ENCODE peak calls at places on chromosomes 2 and 18, in seven cellular contexts. One of them, this sample, is unnamed.

GRCh38 chr18:23115683-23116096 is 19.6 kb upstream of the CABLES1 start:
- DNase-seq in SK-N-SH: no peak
- DNase-seq in A549: peak
- DNase-seq in WTC11: no peak
- DNase-seq in K562: no peak
- DNase-seq in IMR-90: peak
- DNase-seq in HepG2: peak
- DNase-seq in this sample: no peak

GRCh38 chr2:228876296-228876695 is 394.8 kb downstream of the PID1 start:
- DNase-seq in SK-N-SH: no peak
- DNase-seq in IMR-90: no peak
- DNase-seq in K562: no peak
- DNase-seq in WTC11: no peak
- DNase-seq in A549: no peak
- DNase-seq in HepG2: no peak
- DNase-seq in this sample: no peak

GRCh38 chr2:43228782-43229659 is 2.6 kb upstream of the ZFP36L2 start:
- DNase-seq in HepG2: no peak
- DNase-seq in WTC11: no peak
- DNase-seq in K562: no peak
- DNase-seq in A549: no peak
- DNase-seq in SK-N-SH: no peak
- DNase-seq in IMR-90: no peak
- DNase-seq in this sample: no peak

GRCh38 chr2:148507970-148508369 is 136.6 kb upstream of the EPC2 start:
- DNase-seq in SK-N-SH: no peak
- DNase-seq in HepG2: no peak
- DNase-seq in WTC11: no peak
- DNase-seq in A549: no peak
- DNase-seq in IMR-90: no peak
- DNase-seq in K562: no peak
- DNase-seq in this sample: no peak

GRCh38 chr2:3238951-3239841 is 138.4 kb downstream of the EIPR1 start:
- DNase-seq in WTC11: no peak
- DNase-seq in SK-N-SH: no peak
- DNase-seq in HepG2: no peak
- DNase-seq in A549: no peak
- DNase-seq in IMR-90: no peak
- DNase-seq in K562: no peak
- DNase-seq in this sample: no peak

GRCh38 chr2:11132036-11132671 is 23.1 kb upstream of the SLC66A3 start:
- DNase-seq in A549: no peak
- DNase-seq in WTC11: no peak
- DNase-seq in IMR-90: no peak
- DNase-seq in SK-N-SH: no peak
- DNase-seq in K562: no peak
- DNase-seq in HepG2: no peak
- DNase-seq in this sample: no peak

GRCh38 chr18:36295880-36296301 is 1.6 kb upstream of the FHOD3 start:
- DNase-seq in SK-N-SH: no peak
- DNase-seq in WTC11: peak
- DNase-seq in HepG2: no peak
- DNase-seq in K562: no peak
- DNase-seq in IMR-90: no peak
- DNase-seq in A549: no peak
- DNase-seq in this sample: no peak

GRCh38 chr2:23498941-23499340 is 114.0 kb downstream of the KLHL29 start:
- DNase-seq in A549: no peak
- DNase-seq in IMR-90: peak
- DNase-seq in K562: no peak
- DNase-seq in HepG2: no peak
- DNase-seq in WTC11: no peak
- DNase-seq in SK-N-SH: no peak
- DNase-seq in this sample: no peak

GRCh38 chr2:162768646-162769045 is 69.9 kb downstream of the KCNH7 start:
- DNase-seq in K562: no peak
- DNase-seq in SK-N-SH: no peak
- DNase-seq in A549: no peak
- DNase-seq in WTC11: no peak
- DNase-seq in IMR-90: no peak
- DNase-seq in HepG2: no peak
- DNase-seq in this sample: no peak

GRCh38 chr2:63692002-63692606 is 103.3 kb downstream of the MDH1 start:
- DNase-seq in IMR-90: peak
- DNase-seq in WTC11: no peak
- DNase-seq in K562: peak
- DNase-seq in A549: peak
- DNase-seq in HepG2: peak
- DNase-seq in SK-N-SH: peak
- DNase-seq in this sample: no peak

GRCh38 chr2:128628996-128629395 is 310.3 kb upstream of the HS6ST1 start:
- DNase-seq in IMR-90: no peak
- DNase-seq in HepG2: no peak
- DNase-seq in K562: no peak
- DNase-seq in SK-N-SH: no peak
- DNase-seq in WTC11: no peak
- DNase-seq in A549: no peak
- DNase-seq in this sample: no peak

GRCh38 chr18:26425148-26425531 is 123.2 kb downstream of the KCTD1 start:
- DNase-seq in K562: no peak
- DNase-seq in A549: no peak
- DNase-seq in WTC11: no peak
- DNase-seq in SK-N-SH: peak
- DNase-seq in HepG2: no peak
- DNase-seq in IMR-90: peak
- DNase-seq in this sample: no peak

GRCh38 chr18:62964432-62964831 is 249.1 kb downstream of the PHLPP1 start:
- DNase-seq in HepG2: no peak
- DNase-seq in A549: no peak
- DNase-seq in IMR-90: no peak
- DNase-seq in K562: no peak
- DNase-seq in SK-N-SH: no peak
- DNase-seq in WTC11: no peak
- DNase-seq in this sample: no peak

GRCh38 chr2:219245899-219246230 is 586 bp downstream of the STK16 start:
- DNase-seq in K562: peak
- DNase-seq in WTC11: no peak
- DNase-seq in A549: no peak
- DNase-seq in SK-N-SH: no peak
- DNase-seq in HepG2: no peak
- DNase-seq in IMR-90: no peak
- DNase-seq in this sample: no peak

GRCh38 chr2:188693111-188693510 is 281.1 kb upstream of the COL3A1 start:
- DNase-seq in WTC11: no peak
- DNase-seq in A549: no peak
- DNase-seq in K562: no peak
- DNase-seq in SK-N-SH: no peak
- DNase-seq in HepG2: no peak
- DNase-seq in IMR-90: no peak
- DNase-seq in this sample: no peak

GRCh38 chr2:28510184-28510583 is 14.3 kb downstream of the PLB1 start:
- DNase-seq in IMR-90: no peak
- DNase-seq in K562: no peak
- DNase-seq in HepG2: no peak
- DNase-seq in WTC11: no peak
- DNase-seq in SK-N-SH: no peak
- DNase-seq in A549: no peak
- DNase-seq in this sample: no peak

GRCh38 chr2:113058998-113059960 is at the start of gene IL36RN:
- DNase-seq in IMR-90: no peak
- DNase-seq in SK-N-SH: no peak
- DNase-seq in HepG2: no peak
- DNase-seq in A549: no peak
- DNase-seq in WTC11: no peak
- DNase-seq in K562: no peak
- DNase-seq in this sample: no peak

GRCh38 chr2:160214461-160215055 is 14.5 kb upstream of the ITGB6 start:
- DNase-seq in K562: no peak
- DNase-seq in SK-N-SH: no peak
- DNase-seq in HepG2: peak
- DNase-seq in A549: peak
- DNase-seq in WTC11: no peak
- DNase-seq in IMR-90: peak
- DNase-seq in this sample: no peak

GRCh38 chr2:54763636-54764291 is 40.3 kb downstream of the EML6 start:
- DNase-seq in HepG2: no peak
- DNase-seq in IMR-90: no peak
- DNase-seq in A549: peak
- DNase-seq in SK-N-SH: no peak
- DNase-seq in K562: peak
- DNase-seq in WTC11: peak
- DNase-seq in this sample: no peak

GRCh38 chr2:38991899-38992298 is 102.2 kb downstream of the ARHGEF33 start:
- DNase-seq in WTC11: no peak
- DNase-seq in IMR-90: no peak
- DNase-seq in SK-N-SH: no peak
- DNase-seq in K562: no peak
- DNase-seq in A549: no peak
- DNase-seq in HepG2: no peak
- DNase-seq in this sample: no peak

GRCh38 chr2:98086491-98087446 is at the start of gene VWA3B:
- DNase-seq in WTC11: peak
- DNase-seq in IMR-90: no peak
- DNase-seq in A549: peak
- DNase-seq in K562: peak
- DNase-seq in SK-N-SH: peak
- DNase-seq in HepG2: no peak
- DNase-seq in this sample: no peak

GRCh38 chr2:18987592-18988073 is 370.8 kb downstream of the OSR1 start:
- DNase-seq in HepG2: peak
- DNase-seq in IMR-90: peak
- DNase-seq in A549: peak
- DNase-seq in WTC11: no peak
- DNase-seq in K562: no peak
- DNase-seq in SK-N-SH: no peak
- DNase-seq in this sample: no peak

DNA sequence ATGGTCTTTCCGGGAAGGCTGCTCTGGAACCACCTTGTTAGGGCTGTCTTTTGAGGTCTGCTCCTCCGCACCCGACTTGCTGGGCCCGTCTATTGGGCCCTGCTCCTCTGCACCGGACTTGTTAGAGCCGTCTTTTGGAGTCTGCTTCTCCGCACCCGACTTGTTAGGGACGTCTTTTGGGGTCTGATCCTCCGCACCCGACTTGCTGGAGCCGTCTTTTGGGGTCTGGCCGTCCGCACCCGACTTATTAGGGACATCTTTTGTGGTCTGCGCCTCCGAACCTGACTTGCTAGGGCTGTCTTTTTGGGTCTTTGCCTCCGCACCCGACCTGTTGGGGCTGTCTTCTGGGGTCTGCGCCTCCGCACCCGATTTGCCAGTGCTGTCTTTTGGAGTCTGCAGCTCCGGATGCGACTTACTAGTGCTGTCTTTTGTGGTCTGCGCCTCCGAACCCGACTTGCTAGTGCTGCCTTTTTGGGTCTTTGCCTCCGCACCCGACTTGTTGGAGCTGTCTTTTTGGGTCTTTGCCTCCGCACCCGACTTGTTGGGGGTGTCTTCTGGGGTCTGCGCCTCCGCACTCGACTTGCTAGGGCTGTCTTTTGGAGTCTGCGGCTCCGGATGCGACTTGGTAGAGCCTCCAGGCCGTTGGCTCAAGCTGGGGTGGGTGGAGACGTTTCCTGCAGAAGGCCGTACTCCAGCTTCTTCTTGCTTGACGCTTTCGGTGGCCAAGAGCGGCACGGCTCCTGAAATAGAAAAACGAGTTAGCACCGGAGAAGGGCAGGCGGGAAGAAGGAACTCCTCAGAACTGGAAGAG is 638 bp downstream of the TGOLN2 start:
- DNase-seq in IMR-90: peak
- DNase-seq in K562: peak
- DNase-seq in HepG2: no peak
- DNase-seq in WTC11: peak
- DNase-seq in SK-N-SH: no peak
- DNase-seq in A549: no peak
- DNase-seq in this sample: no peak
- TF ChIP-seq USF2 in IMR-90: no peak
- TF ChIP-seq USF2 in K562: no peak
- TF ChIP-seq USF2 in HepG2: no peak
- TF ChIP-seq USF2 in WTC11: no peak
- TF ChIP-seq USF2 in SK-N-SH: no peak
- TF ChIP-seq USF2 in A549: no peak
- TF ChIP-seq USF2 in this sample: no peak

DNA sequence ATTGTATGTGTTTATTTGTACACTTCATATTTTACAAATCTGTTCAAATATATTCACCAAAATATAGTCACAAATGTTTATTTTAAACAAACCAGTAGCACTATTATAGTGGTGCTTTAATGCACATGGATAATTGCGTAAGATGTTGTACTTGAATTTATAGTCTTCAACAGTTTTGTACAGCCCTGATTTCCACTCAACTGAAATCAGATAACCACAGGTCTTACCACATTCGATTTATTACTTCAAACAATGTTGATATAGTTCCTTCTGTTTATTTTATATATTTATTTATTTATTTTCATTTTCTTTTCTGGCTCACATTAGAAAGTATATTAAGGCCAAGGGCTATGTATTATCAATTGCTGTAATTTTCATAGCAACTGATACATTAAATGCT is 99.4 kb upstream of the ZNF804A start:
- DNase-seq in WTC11: no peak
- DNase-seq in HepG2: no peak
- DNase-seq in SK-N-SH: no peak
- DNase-seq in K562: no peak
- DNase-seq in IMR-90: no peak
- DNase-seq in A549: no peak
- DNase-seq in this sample: no peak
- TF ChIP-seq USF2 in WTC11: no peak
- TF ChIP-seq USF2 in HepG2: no peak
- TF ChIP-seq USF2 in SK-N-SH: no peak
- TF ChIP-seq USF2 in K562: no peak
- TF ChIP-seq USF2 in IMR-90: no peak
- TF ChIP-seq USF2 in A549: no peak
- TF ChIP-seq USF2 in this sample: no peak

DNA sequence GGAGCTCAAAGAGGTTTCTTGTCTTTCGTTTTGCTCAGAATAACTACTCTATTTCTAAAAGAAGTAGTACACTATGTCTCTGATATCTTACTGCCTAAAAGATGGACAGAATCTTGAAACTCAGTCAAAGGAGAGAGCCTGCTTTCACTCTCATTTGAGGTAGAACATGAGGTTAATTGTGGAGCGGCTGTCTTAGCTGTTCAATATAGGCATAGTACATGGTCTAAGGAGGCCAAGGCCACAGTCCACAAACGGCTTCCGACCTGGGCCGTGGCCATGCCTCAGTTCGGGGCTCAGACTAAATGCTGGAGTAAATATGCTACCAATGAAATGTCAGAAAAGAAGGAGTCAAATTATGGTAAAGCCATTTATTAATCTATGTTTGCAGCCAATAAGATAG is 185.8 kb upstream of the ACAA2 start:
- DNase-seq in WTC11: no peak
- DNase-seq in K562: no peak
- DNase-seq in SK-N-SH: no peak
- DNase-seq in HepG2: no peak
- DNase-seq in IMR-90: no peak
- DNase-seq in A549: no peak
- DNase-seq in this sample: no peak
- TF ChIP-seq USF2 in WTC11: no peak
- TF ChIP-seq USF2 in K562: no peak
- TF ChIP-seq USF2 in SK-N-SH: no peak
- TF ChIP-seq USF2 in HepG2: no peak
- TF ChIP-seq USF2 in IMR-90: no peak
- TF ChIP-seq USF2 in A549: no peak
- TF ChIP-seq USF2 in this sample: no peak

GRCh38 chr2:195094330-195094729 is 562.7 kb upstream of the SLC39A10 start:
- DNase-seq in SK-N-SH: no peak
- DNase-seq in IMR-90: peak
- DNase-seq in WTC11: no peak
- DNase-seq in HepG2: no peak
- DNase-seq in K562: no peak
- DNase-seq in A549: no peak
- DNase-seq in this sample: peak

GRCh38 chr2:195092341-195092740 is 564.7 kb upstream of the SLC39A10 start:
- DNase-seq in HepG2: no peak
- DNase-seq in WTC11: peak
- DNase-seq in IMR-90: no peak
- DNase-seq in SK-N-SH: no peak
- DNase-seq in K562: no peak
- DNase-seq in A549: no peak
- DNase-seq in this sample: no peak
- TF ChIP-seq USF2 in HepG2: no peak
- TF ChIP-seq USF2 in WTC11: no peak
- TF ChIP-seq USF2 in IMR-90: no peak
- TF ChIP-seq USF2 in SK-N-SH: no peak
- TF ChIP-seq USF2 in K562: no peak
- TF ChIP-seq USF2 in A549: no peak
- TF ChIP-seq USF2 in this sample: no peak